ENCODE peak calls at places on chromosomes 12 and 14, in six cellular contexts. W is NCI-H1105 treated with DMSO at 0.1 percent for 48 hours; R is stimulated activated CD4-positive, alpha-beta T cell treated with anti-CD3 and anti-CD28 coated beads, Interleukin-2, amount 100 ng/mL, for 48 hours; Y is hypothalamus; M is Calu3; B is anterior cingulate cortex. C is an unnamed sample.

GRCh38 chr12:114241973-114242434 is 163.9 kb downstream of the TBX5 start:
- DNase-seq in W (no peak), R (no peak), Y (no peak), M (no peak), B (no peak), C (no peak)

GRCh38 chr12:76226397-76226796 is 121.8 kb downstream of the BBS10 start:
- DNase-seq in W (no peak), R (no peak), Y (no peak), M (no peak), B (no peak), C (no peak)

GRCh38 chr14:102772781-102773570 is 4.3 kb upstream of the TRAF3 start:
- DNase-seq in W (no peak), R (no peak), Y (no peak), M (peak; percentile 27), B (no peak), C (peak; percentile 19)

GRCh38 chr12:53652366-53652765 is 23.5 kb downstream of the ATP5MC2 start:
- DNase-seq in W (no peak), R (no peak), Y (no peak), M (no peak), B (no peak), C (no peak)

GRCh38 chr12:132162508-132163031 is 18.3 kb downstream of the NOC4L start:
- DNase-seq in W (peak; percentile 68), R (no peak), Y (peak; percentile 13), M (peak; percentile 50), B (no peak), C (peak; percentile 19)

GRCh38 chr12:130242506-130242905 is 80.2 kb downstream of the FZD10 start:
- DNase-seq in W (no peak), R (no peak), Y (no peak), M (no peak), B (no peak), C (no peak)

GRCh38 chr14:31781578-31781977 is 220.4 kb downstream of the NUBPL start:
- DNase-seq in W (no peak), R (no peak), Y (no peak), M (no peak), B (no peak), C (no peak)

GRCh38 chr12:57864382-57864781 is 17.9 kb upstream of the CTDSP2 start:
- DNase-seq in W (no peak), R (no peak), Y (no peak), M (no peak), B (no peak), C (no peak)

GRCh38 chr12:111942557-111942956 is 70.4 kb downstream of the TMEM116 start:
- DNase-seq in W (no peak), R (no peak), Y (no peak), M (peak; percentile 60), B (no peak), C (no peak)

GRCh38 chr14:27315947-27316346 is 718.1 kb upstream of the NOVA1 start:
- DNase-seq in W (no peak), R (no peak), Y (no peak), M (no peak), B (no peak), C (no peak)

GRCh38 chr12:52200783-52201519 is 9.1 kb upstream of the KRT80 start:
- DNase-seq in W (no peak), R (no peak), Y (no peak), M (no peak), B (no peak), C (no peak)

GRCh38 chr12:39605996-39606395 is 13.6 kb downstream of the ABCD2 start:
- DNase-seq in W (no peak), R (no peak), Y (no peak), M (no peak), B (no peak), C (peak; percentile 91)

GRCh38 chr12:21774358-21775129 is at the start of gene KCNJ8:
- DNase-seq in W (peak; percentile 69), R (no peak), Y (peak; percentile 52), M (no peak), B (peak; percentile 11), C (no peak)

GRCh38 chr12:47930634-47931033 is 25.8 kb upstream of the VDR start:
- DNase-seq in W (no peak), R (no peak), Y (no peak), M (no peak), B (no peak), C (no peak)

GRCh38 chr14:99749763-99750715 is 43.2 kb upstream of the EML1 start:
- DNase-seq in W (no peak), R (no peak), Y (no peak), M (no peak), B (no peak), C (no peak)

GRCh38 chr12:57092876-57093411 is 4.0 kb downstream of the NAB2 start:
- DNase-seq in W (no peak), R (no peak), Y (no peak), M (no peak), B (no peak), C (no peak)

GRCh38 chr14:64544607-64545312 is 4.2 kb downstream of the HSPA2 start:
- DNase-seq in W (no peak), R (no peak), Y (no peak), M (no peak), B (no peak), C (no peak)

GRCh38 chr12:87441511-87441910 is 587.7 kb downstream of the C12orf50 start:
- DNase-seq in W (no peak), R (no peak), Y (no peak), M (no peak), B (no peak), C (no peak)

GRCh38 chr12:98745578-98746391 is 100.7 kb downstream of the APAF1 start:
- DNase-seq in W (no peak), R (peak; percentile 20), Y (peak; percentile 19), M (peak; percentile 35), B (no peak), C (no peak)

GRCh38 chr14:23174266-23174665 is 9.2 kb downstream of the SLC7A8 start:
- DNase-seq in W (no peak), R (no peak), Y (no peak), M (no peak), B (no peak), C (no peak)

GRCh38 chr14:88322505-88323085 is 474 bp downstream of the KCNK10 start:
- DNase-seq in W (peak; percentile 15), R (no peak), Y (no peak), M (no peak), B (no peak), C (no peak)

GRCh38 chr14:106872619-106873446 is 1346.5 kb downstream of the TMEM121 start:
- DNase-seq in W (peak; percentile 79), R (peak; percentile 89), Y (no peak), M (peak; percentile 97), B (no peak), C (peak; percentile 32)

GRCh38 chr14:91154851-91155625 is 41.2 kb downstream of the DGLUCY start:
- DNase-seq in W (peak; percentile 96), R (no peak), Y (no peak), M (peak; percentile 25), B (no peak), C (no peak)

GRCh38 chr12:124548854-124549378 is 18.5 kb downstream of the NCOR2 start:
- DNase-seq in W (no peak), R (no peak), Y (peak; percentile 46), M (no peak), B (no peak), C (no peak)

C was measured in SW 1271.